ENCODE peak calls at places on chromosomes 1 and 21, in nine cellular contexts. G is nucleus accumbens; V is ELR; P is cerebellar cortex; E is stimulated activated CD8-positive, alpha-beta memory T cell treated with anti-CD3 and anti-CD28 coated beads, Interleukin-7, amount 100 ng/mL, for 48 hours; S is GM04503; W is smooth muscle cell of the brain vasculature; Q is upper lobe of right lung; H is SK-N-SH. Y is an unnamed sample.

GRCh38 chr1:223076382-223076781 is 66.7 kb downstream of the TLR5 start:
- DNase-seq in H (no peak), Q (no peak), S (no peak), P (peak; percentile 61), G (no peak), W (no peak), V (no peak), E (no peak), Y (no peak)

GRCh38 chr1:202452508-202452907 is 104.0 kb downstream of the PPP1R12B start:
- DNase-seq in W (no peak), G (no peak), S (no peak), H (no peak), V (no peak), P (no peak), E (no peak), Q (no peak), Y (no peak)

GRCh38 chr1:35558374-35559316 is 1.0 kb downstream of the NCDN start:
- DNase-seq in S (no peak), P (peak; percentile 70), H (peak; percentile 82), W (no peak), E (no peak), Q (no peak), V (peak; percentile 33), G (peak; percentile 42), Y (no peak)

GRCh38 chr1:81554108-81554507 is 246.6 kb upstream of the ADGRL2 start:
- DNase-seq in H (no peak), Q (no peak), S (no peak), V (no peak), W (no peak), P (no peak), G (no peak), E (no peak), Y (no peak)

GRCh38 chr1:113405573-113405972 is 15.3 kb downstream of the MAGI3 start:
- DNase-seq in H (no peak), Q (no peak), W (no peak), G (no peak), S (no peak), E (no peak), P (no peak), V (no peak), Y (no peak)

GRCh38 chr21:15682977-15683376 is 46.8 kb upstream of the USP25 start:
- DNase-seq in H (no peak), S (no peak), E (no peak), V (peak; percentile 80), P (no peak), Q (no peak), G (no peak), W (no peak), Y (no peak)

GRCh38 chr21:39633770-39634181 is 21.0 kb downstream of the B3GALT5 start:
- DNase-seq in S (peak; percentile 95), Q (no peak), P (no peak), W (no peak), V (peak; percentile 95), H (no peak), G (no peak), E (no peak), Y (peak; percentile 56)

GRCh38 chr1:241789061-241789460 is 58.9 kb upstream of the EXO1 start:
- DNase-seq in H (no peak), V (no peak), W (no peak), Q (no peak), S (no peak), E (no peak), P (no peak), G (no peak), Y (no peak)

GRCh38 chr21:40049959-40050290 is 182.7 kb downstream of the PCP4 start:
- DNase-seq in H (no peak), G (no peak), Q (no peak), W (no peak), V (no peak), E (no peak), P (no peak), S (no peak), Y (no peak)

GRCh38 chr1:235739124-235739523 is 89.5 kb upstream of the GNG4 start:
- DNase-seq in P (peak; percentile 18), H (no peak), G (no peak), W (no peak), E (no peak), Q (no peak), V (peak; percentile 92), S (no peak), Y (no peak)

GRCh38 chr1:241423541-241424479 is 66.8 kb upstream of the RGS7 start:
- DNase-seq in S (no peak), E (no peak), W (no peak), Q (peak; percentile 67), P (peak; percentile 69), G (peak; percentile 63), V (peak; percentile 62), H (peak; percentile 81), Y (peak; percentile 38)

GRCh38 chr1:227786673-227787512 is 28.6 kb upstream of the PRSS38 start:
- DNase-seq in S (no peak), P (peak; percentile 29), W (no peak), H (peak; percentile 56), E (no peak), V (no peak), Q (peak; percentile 68), G (no peak), Y (peak; percentile 17)

GRCh38 chr21:44932366-44933181 is 7.3 kb upstream of the SLX9 start:
- DNase-seq in S (no peak), P (no peak), G (peak; percentile 37), W (no peak), E (no peak), V (peak; percentile 14), H (peak; percentile 86), Q (peak; percentile 81), Y (peak; percentile 87)

GRCh38 chr1:17441265-17441992 is 2.0 kb upstream of the RCC2 start:
- DNase-seq in G (peak; percentile 47), H (no peak), Q (no peak), P (no peak), V (peak; percentile 20), S (no peak), E (no peak), W (no peak), Y (no peak)

GRCh38 chr1:63643926-63644325 is 50.7 kb downstream of the PGM1 start:
- DNase-seq in H (no peak), E (no peak), G (no peak), P (peak; percentile 56), Q (no peak), V (no peak), W (no peak), S (no peak), Y (no peak)

GRCh38 chr1:217253351-217253750 is 377.5 kb downstream of the GPATCH2 start:
- DNase-seq in E (no peak), H (no peak), V (no peak), Q (no peak), W (no peak), G (no peak), P (no peak), S (no peak), Y (no peak)

GRCh38 chr1:39955547-39956539 is 898 bp downstream of the MFSD2A start:
- DNase-seq in S (peak; percentile 19), E (peak; percentile 42), W (no peak), V (peak; percentile 78), H (peak; percentile 66), Q (no peak), P (peak; percentile 42), G (peak; percentile 47), Y (peak; percentile 34)

GRCh38 chr1:161242313-161242712 is 4.3 kb upstream of the NR1I3 start:
- DNase-seq in W (no peak), P (no peak), Q (no peak), E (no peak), G (no peak), S (no peak), V (peak; percentile 62), H (no peak), Y (no peak)

GRCh38 chr21:9758888-9759287 is 762.5 kb upstream of the TPTE start:
- DNase-seq in G (no peak), Q (no peak), W (no peak), P (no peak), H (no peak), V (no peak), E (no peak), S (no peak), Y (no peak)

GRCh38 chr1:234478152-234478480 is 863 bp downstream of the TARBP1 start:
- DNase-seq in Q (peak; percentile 90), S (no peak), P (peak; percentile 55), W (no peak), H (peak; percentile 82), V (peak; percentile 63), E (no peak), G (peak; percentile 68), Y (peak; percentile 43)

GRCh38 chr1:119045091-119045746 is 57.1 kb upstream of the TBX15 start:
- DNase-seq in W (no peak), G (no peak), S (no peak), Q (no peak), P (no peak), V (no peak), H (no peak), E (no peak), Y (no peak)

GRCh38 chr1:36182734-36183133 is 26.8 kb downstream of the MAP7D1 start:
- DNase-seq in S (no peak), E (no peak), G (no peak), V (no peak), W (no peak), Q (no peak), H (no peak), P (no peak), Y (no peak)

GRCh38 chr21:37373539-37373938 is 7.0 kb downstream of the DYRK1A start:
- DNase-seq in E (no peak), V (peak; percentile 54), H (no peak), W (no peak), G (no peak), Q (no peak), P (no peak), S (no peak), Y (no peak)

GRCh38 chr1:10575616-10576015 is 100.9 kb downstream of the PEX14 start:
- DNase-seq in E (no peak), V (peak; percentile 90), S (peak; percentile 49), G (no peak), Q (no peak), H (no peak), W (no peak), P (no peak), Y (no peak)

GRCh38 chr1:24155011-24155782 is 12.3 kb upstream of the IL22RA1 start:
- DNase-seq in W (no peak), P (no peak), H (peak; percentile 43), G (no peak), V (peak; percentile 25), S (no peak), E (no peak), Q (no peak), Y (no peak)

GRCh38 chr1:9452516-9453158 is 86.6 kb upstream of the SLC25A33 start:
- DNase-seq in W (no peak), G (no peak), H (no peak), V (no peak), P (no peak), Q (no peak), E (no peak), S (no peak), Y (no peak)

GRCh38 chr1:209086486-209087192 is 496.9 kb upstream of the CAMK1G start:
- DNase-seq in S (no peak), E (no peak), Q (no peak), G (no peak), P (no peak), V (no peak), W (no peak), H (no peak), Y (no peak)

GRCh38 chr1:167344112-167344511 is 123.4 kb downstream of the POU2F1 start:
- DNase-seq in G (no peak), W (no peak), H (no peak), Q (no peak), V (peak; percentile 53), S (no peak), E (no peak), P (no peak), Y (no peak)

GRCh38 chr1:53449026-53449425 is 10.2 kb upstream of the DMRTB1 start:
- DNase-seq in G (no peak), E (no peak), S (peak; percentile 85), H (no peak), W (no peak), P (no peak), V (peak; percentile 85), Q (no peak), Y (no peak)

GRCh38 chr21:39209334-39209688 is 26.1 kb upstream of the PSMG1 start:
- DNase-seq in W (no peak), V (no peak), Q (no peak), S (no peak), P (no peak), G (no peak), H (no peak), E (no peak), Y (no peak)

GRCh38 chr1:21929951-21930615 is 7.0 kb downstream of the HSPG2 start:
- DNase-seq in S (no peak), W (no peak), V (no peak), G (no peak), Q (no peak), P (no peak), H (no peak), E (no peak), Y (no peak)